ENCODE peak calls at places on chromosomes 12 and 14, in nine cellular contexts. K is heart right ventricle, P is kidney, C is left ventricle myocardium inferior, D is RWPE2, L is astrocyte, H is mesendoderm, T is tibial nerve, A is body of pancreas. U is an unnamed sample. For H3K4me1, the result is how much of the 10 kb centered on the place peaks cover.

GRCh38 chr12:121214855-121215745 is 5.2 kb downstream of the P2RX4 start:
- DNase-seq in K (no peak), P (peak), C (no peak), D (no peak), L (peak), H (no peak), T (no peak), A (peak), U (peak)

GRCh38 chr12:47585507-47585906 is 120.3 kb downstream of the RPAP3 start:
- DNase-seq in K (no peak), P (no peak), C (no peak), D (no peak), L (no peak), H (no peak), T (no peak), A (no peak), U (no peak)

GRCh38 chr12:18171571-18171970 is 81.6 kb upstream of the RERGL start:
- DNase-seq in K (no peak), P (no peak), C (no peak), D (no peak), L (peak), H (no peak), T (no peak), A (no peak), U (no peak)

GRCh38 chr12:90045559-90045958 is 336.9 kb upstream of the ATP2B1 start:
- DNase-seq in K (no peak), P (no peak), C (no peak), D (no peak), L (no peak), H (no peak), T (no peak), A (no peak), U (no peak)

GRCh38 chr12:21695896-21696295 is 38.3 kb upstream of the LDHB start:
- DNase-seq in K (no peak), P (no peak), C (no peak), D (no peak), L (no peak), H (no peak), T (no peak), A (no peak), U (no peak)

GRCh38 chr14:96797943-96798349 is 764 bp downstream of the VRK1 start:
- DNase-seq in K (no peak), P (no peak), C (no peak), D (no peak), L (no peak), H (peak), T (no peak), A (no peak), U (no peak)

GRCh38 chr14:34461334-34462131 is 507 bp downstream of the SPTSSA start:
- DNase-seq in K (peak), P (peak), C (peak), D (no peak), L (peak), H (peak), T (peak), A (peak), U (peak)

GRCh38 chr12:105468464-105468863 is 138.0 kb downstream of the C12orf75 start:
- DNase-seq in K (no peak), P (no peak), C (no peak), D (no peak), L (no peak), H (no peak), T (no peak), A (no peak), U (no peak)

GRCh38 chr14:69964841-69965240 is 85.6 kb downstream of the SMOC1 start:
- DNase-seq in K (no peak), P (no peak), C (no peak), D (no peak), L (no peak), H (peak), T (no peak), A (no peak), U (no peak)

GRCh38 chr14:98598576-98598975 is 673.4 kb downstream of the BCL11B start:
- DNase-seq in K (no peak), P (no peak), C (no peak), D (no peak), L (no peak), H (no peak), T (no peak), A (no peak), U (no peak)

GRCh38 chr12:94148841-94149780 is 734 bp downstream of the PLXNC1 start:
- DNase-seq in K (peak), P (peak), C (peak), D (no peak), L (peak), H (peak), T (no peak), A (peak), U (peak)

GRCh38 chr14:20530771-20531571 is 25.6 kb downstream of the RNASE10 start:
- DNase-seq in K (peak), P (no peak), C (peak), D (no peak), L (peak), H (peak), T (peak), A (peak), U (peak)

GRCh38 chr12:56628671-56629458 is 1.3 kb downstream of the BAZ2A start:
- DNase-seq in K (peak), P (peak), C (peak), D (no peak), L (peak), H (peak), T (peak), A (peak), U (peak)

GRCh38 chr14:104659764-104660523 is 29.5 kb upstream of the INF2 start:
- DNase-seq in K (no peak), P (no peak), C (no peak), D (peak), L (no peak), H (no peak), T (no peak), A (no peak), U (no peak)

GRCh38 chr12:108338915-108339657 is at the start of gene CMKLR1:
- DNase-seq in K (peak), P (peak), C (peak), D (peak), L (no peak), H (no peak), T (peak), A (peak), U (peak)

GRCh38 chr12:65602191-65602578 is 222.1 kb upstream of the HMGA2 start:
- DNase-seq in K (no peak), P (no peak), C (no peak), D (no peak), L (peak), H (no peak), T (no peak), A (no peak), U (no peak)

GRCh38 chr12:25861226-25861625 is 97.3 kb upstream of the RASSF8 start:
- DNase-seq in K (no peak), P (no peak), C (no peak), D (no peak), L (no peak), H (no peak), T (no peak), A (no peak), U (no peak)

GRCh38 chr12:68613209-68613904 is 2.7 kb downstream of the RAP1B start:
- DNase-seq in K (no peak), P (no peak), C (no peak), D (no peak), L (no peak), H (no peak), T (no peak), A (no peak), U (no peak)

GRCh38 chr12:127820846-127821245 is 446.1 kb upstream of the TMEM132C start:
- DNase-seq in K (no peak), P (no peak), C (no peak), D (no peak), L (no peak), H (no peak), T (no peak), A (no peak), U (no peak)
- H3K27ac ChIP-seq in K (no peak), P (no peak), C (no peak), D (no peak), L (no peak), H (no peak), T (no peak), A (no peak), U (no peak)

DNA sequence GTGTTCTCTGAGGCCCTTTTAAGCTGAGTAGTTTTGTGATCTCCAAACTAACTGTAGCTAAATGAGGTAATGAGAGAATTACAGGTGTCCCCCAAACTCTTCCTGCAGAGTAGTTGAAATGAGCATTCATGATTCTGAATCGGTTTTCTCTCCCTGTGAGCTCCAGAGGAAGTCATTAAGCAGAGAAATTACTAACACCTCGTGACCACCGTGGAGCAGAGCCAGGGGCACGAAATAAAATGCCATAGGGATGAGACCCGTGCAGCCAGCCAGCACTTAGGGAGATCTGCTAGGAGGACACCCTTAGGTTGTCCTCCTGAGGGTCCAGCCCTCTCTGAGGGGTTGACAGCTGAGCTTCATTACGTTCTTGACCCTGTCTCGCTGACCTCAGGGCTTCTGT is 79.5 kb downstream of the SLC25A47 start:
- DNase-seq in K (no peak), P (no peak), C (no peak), D (no peak), L (no peak), H (no peak), T (no peak), A (peak), U (no peak)
- H3K4me1 ChIP-seq in K (under half), P (under half), C (under half), D (under half), L (under half), H (under half), T (under half), A (half or more), U (under half)

GRCh38 chr12:26940820-26941219 is 2.5 kb downstream of the FGFR1OP2 start:
- DNase-seq in K (no peak), P (no peak), C (no peak), D (no peak), L (peak), H (no peak), T (no peak), A (no peak), U (no peak)
- H3K4me3 ChIP-seq in K (no peak), P (no peak), C (peak), D (no peak), L (no peak), H (no peak), T (no peak), A (no peak), U (no peak)

DNA sequence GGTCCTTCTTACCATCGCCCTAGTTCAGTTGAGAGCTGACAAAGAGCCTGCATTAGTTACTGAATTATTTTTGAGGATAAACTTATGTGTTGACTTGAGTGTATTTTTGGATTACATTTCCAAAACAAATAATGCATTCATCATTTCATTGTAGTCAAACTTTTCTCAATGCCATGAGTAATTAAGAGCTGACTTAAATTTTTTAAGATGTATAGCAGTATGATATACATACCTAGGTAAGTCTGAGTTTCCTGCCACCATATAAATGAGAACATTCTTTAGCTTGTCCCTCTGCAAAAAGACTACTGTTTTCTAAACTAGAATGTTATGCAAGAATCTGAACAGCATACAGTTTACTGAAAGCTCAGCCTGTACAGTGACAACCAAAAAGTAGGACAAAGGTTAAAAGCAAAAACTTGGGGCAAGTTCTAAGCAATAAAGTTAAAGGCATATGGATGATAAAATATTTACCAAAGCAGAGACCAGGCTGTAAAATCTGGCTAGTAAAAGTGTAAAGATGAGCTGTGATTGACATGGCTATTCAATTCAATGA is 82.1 kb upstream of the FERMT2 start:
- DNase-seq in K (no peak), P (no peak), C (no peak), D (no peak), L (no peak), H (no peak), T (no peak), A (no peak), U (no peak)
- H3K27ac ChIP-seq in K (peak), P (no peak), C (peak), D (peak), L (no peak), H (no peak), T (peak), A (peak), U (peak)